ENCODE peak calls at places on chromosome 22, in eight cellular contexts. P is Right ventricle myocardium superior; I is HFFc6; T is LoVo; C is cardiac fibroblast; E is stimulated activated CD8-positive, alpha-beta memory T cell treated with anti-CD3 and anti-CD28 coated beads, Interleukin-15, amount 100 ng/mL, for 48 hours; K is NCI-H1930; R is DMS 273 treated with DMSO at 0.1 percent for 48 hours. S is an unnamed sample.

GRCh38 chr22:26452236-26453016 is 23.4 kb downstream of the ASPHD2 start:
- DNase-seq in P (no peak), I (no peak), T (no peak), C (no peak), E (no peak), K (no peak), R (no peak), S (no peak)

GRCh38 chr22:39800790-39801540 is 92.6 kb downstream of the ENTHD1 start:
- DNase-seq in P (no peak), I (no peak), T (no peak), C (no peak), E (no peak), K (no peak), R (peak), S (no peak)

GRCh38 chr22:26981520-26981919 is 324.1 kb downstream of the MIAT start:
- DNase-seq in P (no peak), I (no peak), T (no peak), C (no peak), E (no peak), K (no peak), R (no peak), S (no peak)

GRCh38 chr22:28142361-28142801 is 223.3 kb upstream of the PITPNB start:
- DNase-seq in P (no peak), I (peak), T (no peak), C (peak), E (no peak), K (no peak), R (no peak), S (no peak)

GRCh38 chr22:19292262-19293230 is 1.0 kb upstream of the CLTCL1 start:
- DNase-seq in P (peak), I (no peak), T (no peak), C (peak), E (no peak), K (no peak), R (no peak), S (peak)

GRCh38 chr22:36194971-36195370 is 6.6 kb downstream of the APOL4 start:
- DNase-seq in P (peak), I (peak), T (peak), C (peak), E (no peak), K (no peak), R (no peak), S (no peak)

GRCh38 chr22:24337894-24338645 is 67.4 kb downstream of the SPECC1L start:
- DNase-seq in P (no peak), I (no peak), T (no peak), C (no peak), E (no peak), K (no peak), R (no peak), S (no peak)

GRCh38 chr22:49588739-49589138 is 238.9 kb downstream of the BRD1 start:
- DNase-seq in P (no peak), I (no peak), T (no peak), C (no peak), E (no peak), K (no peak), R (no peak), S (no peak)

GRCh38 chr22:20979243-20979809 is 2.8 kb upstream of the LZTR1 start:
- DNase-seq in P (peak), I (no peak), T (no peak), C (peak), E (peak), K (no peak), R (no peak), S (peak)

GRCh38 chr22:38190581-38190980 is 9.0 kb upstream of the PLA2G6 start:
- DNase-seq in P (no peak), I (no peak), T (no peak), C (no peak), E (no peak), K (no peak), R (no peak), S (no peak)

GRCh38 chr22:34620832-34621231 is 445.1 kb upstream of the ISX start:
- DNase-seq in P (no peak), I (no peak), T (no peak), C (no peak), E (no peak), K (no peak), R (no peak), S (no peak)

GRCh38 chr22:19066531-19067271 is 55.5 kb downstream of the DGCR2 start:
- DNase-seq in P (no peak), I (peak), T (no peak), C (peak), E (no peak), K (no peak), R (no peak), S (no peak)

GRCh38 chr22:44684506-44685383 is 17.3 kb upstream of the PRR5 start:
- DNase-seq in P (peak), I (peak), T (peak), C (peak), E (peak), K (peak), R (peak), S (peak)

GRCh38 chr22:41699264-41700104 is at the start of gene MEI1:
- DNase-seq in P (peak), I (no peak), T (no peak), C (peak), E (peak), K (no peak), R (no peak), S (peak)

GRCh38 chr22:48872271-48873260 is 955.1 kb downstream of the BRD1 start:
- DNase-seq in P (no peak), I (no peak), T (no peak), C (no peak), E (no peak), K (no peak), R (no peak), S (no peak)

GRCh38 chr22:27129266-27129665 is 471.9 kb downstream of the MIAT start:
- DNase-seq in P (no peak), I (peak), T (no peak), C (peak), E (no peak), K (no peak), R (no peak), S (no peak)

GRCh38 chr22:37145415-37146385 is 4.0 kb downstream of the IL2RB start:
- DNase-seq in P (peak), I (no peak), T (no peak), C (no peak), E (no peak), K (no peak), R (no peak), S (no peak)

GRCh38 chr22:41752011-41752975 is 48.2 kb upstream of the CCDC134 start:
- DNase-seq in P (no peak), I (no peak), T (no peak), C (no peak), E (no peak), K (no peak), R (no peak), S (no peak)

GRCh38 chr22:44685384-44686056 is 16.5 kb upstream of the PRR5 start:
- DNase-seq in P (peak), I (peak), T (peak), C (peak), E (peak), K (no peak), R (no peak), S (peak)

GRCh38 chr22:44542561-44543222 is 44.7 kb upstream of the RTL6 start:
- DNase-seq in P (no peak), I (no peak), T (no peak), C (no peak), E (no peak), K (no peak), R (peak), S (no peak)

GRCh38 chr22:45341503-45341902 is 31.8 kb downstream of the FAM118A start:
- DNase-seq in P (no peak), I (no peak), T (no peak), C (no peak), E (no peak), K (no peak), R (no peak), S (no peak)

GRCh38 chr22:21020802-21021429 is 6.0 kb downstream of the P2RX6 start:
- DNase-seq in P (no peak), I (no peak), T (no peak), C (peak), E (no peak), K (no peak), R (no peak), S (no peak)

GRCh38 chr22:49892226-49892899 is 25.9 kb downstream of the ALG12 start:
- DNase-seq in P (peak), I (no peak), T (no peak), C (no peak), E (no peak), K (no peak), R (no peak), S (no peak)

GRCh38 chr22:27270818-27271510 is 530.6 kb downstream of the MN1 start:
- DNase-seq in P (peak), I (no peak), T (no peak), C (no peak), E (no peak), K (no peak), R (no peak), S (no peak)

GRCh38 chr22:23106906-23107367 is 34.9 kb downstream of the RSPH14 start:
- DNase-seq in P (peak), I (no peak), T (no peak), C (no peak), E (no peak), K (no peak), R (peak), S (no peak)

GRCh38 chr22:32020117-32020516 is 22.9 kb upstream of the SLC5A1 start:
- DNase-seq in P (no peak), I (peak), T (peak), C (peak), E (no peak), K (no peak), R (no peak), S (no peak)

GRCh38 chr22:50439314-50440250 is 35.3 kb downstream of the SBF1 start:
- DNase-seq in P (peak), I (no peak), T (no peak), C (no peak), E (no peak), K (no peak), R (no peak), S (no peak)

GRCh38 chr22:35649636-35650250 is 1.5 kb downstream of the APOL6 start:
- DNase-seq in P (no peak), I (no peak), T (no peak), C (no peak), E (no peak), K (no peak), R (no peak), S (no peak)

GRCh38 chr22:46522743-46523300 is 14.6 kb downstream of the CELSR1 start:
- DNase-seq in P (no peak), I (no peak), T (no peak), C (no peak), E (no peak), K (no peak), R (no peak), S (no peak)

GRCh38 chr22:23533328-23533762 is 46.7 kb downstream of the IGLL1 start:
- DNase-seq in P (no peak), I (no peak), T (no peak), C (no peak), E (peak), K (no peak), R (no peak), S (no peak)

GRCh38 chr22:21687685-21688259 is 22.0 kb downstream of the PPIL2 start:
- DNase-seq in P (peak), I (no peak), T (no peak), C (no peak), E (no peak), K (no peak), R (no peak), S (no peak)

GRCh38 chr22:30309981-30310672 is 16.6 kb downstream of the TBC1D10A start:
- DNase-seq in P (peak), I (no peak), T (no peak), C (no peak), E (no peak), K (no peak), R (no peak), S (no peak)

GRCh38 chr22:50016308-50016987 is 3.9 kb upstream of the IL17REL start:
- DNase-seq in P (peak), I (no peak), T (no peak), C (no peak), E (no peak), K (no peak), R (no peak), S (no peak)

S was measured in natural killer cell.